ENCODE peak calls at places on chromosomes 13 and 19, in five cellular contexts. W is IMR-90, K is GM12878, G is SK-N-SH, Q is K562. F is an unnamed sample.
A peak's percentile ranks its signal among the peaks of the same experiment; 100 is the strongest.

GRCh38 chr13:71864981-71865857 is 1.8 kb downstream of the DACH1 start:
- DNase-seq in W (no peak), K (no peak), G (peak; percentile 73), Q (no peak), F (no peak)

GRCh38 chr13:79724348-79725103 is 243.6 kb downstream of the NDFIP2 start:
- DNase-seq in W (no peak), K (no peak), G (no peak), Q (no peak), F (peak; percentile 79)

GRCh38 chr19:15115762-15116615 is 8.8 kb downstream of the SYDE1 start:
- DNase-seq in W (no peak), K (no peak), G (peak; percentile 20), Q (no peak), F (no peak)

GRCh38 chr19:407501-408440 is 1.2 kb downstream of the C2CD4C start:
- DNase-seq in W (no peak), K (no peak), G (peak; percentile 38), Q (no peak), F (no peak)

GRCh38 chr19:30669329-30670010 is 297.3 kb downstream of the ZNF536 start:
- DNase-seq in W (peak; percentile 12), K (no peak), G (peak; percentile 83), Q (peak; percentile 57), F (peak; percentile 61)

GRCh38 chr13:28532226-28533048 is 37.5 kb upstream of the FLT1 start:
- DNase-seq in W (no peak), K (no peak), G (peak; percentile 44), Q (peak; percentile 91), F (no peak)

GRCh38 chr13:111177803-111178389 is 62.8 kb downstream of the ARHGEF7 start:
- DNase-seq in W (peak; percentile 81), K (no peak), G (no peak), Q (no peak), F (no peak)

GRCh38 chr13:40161008-40161694 is 505.3 kb downstream of the FOXO1 start:
- DNase-seq in W (no peak), K (no peak), G (no peak), Q (no peak), F (no peak)

GRCh38 chr19:3361384-3362216 is 4.8 kb upstream of the NFIC start:
- DNase-seq in W (no peak), K (no peak), G (no peak), Q (peak; percentile 75), F (no peak)

GRCh38 chr19:49362048-49362925 is at the start of gene TEAD2:
- DNase-seq in W (peak; percentile 47), K (no peak), G (peak; percentile 69), Q (peak; percentile 64), F (peak; percentile 55)

GRCh38 chr13:40916207-40916998 is 102.7 kb downstream of the ELF1 start:
- DNase-seq in W (peak; percentile 21), K (no peak), G (peak; percentile 54), Q (no peak), F (no peak)

GRCh38 chr19:3538965-3539742 is at the start of gene TEKTIP1:
- DNase-seq in W (no peak), K (no peak), G (no peak), Q (peak; percentile 58), F (peak; percentile 45)

GRCh38 chr19:1172353-1173159 is 1.5 kb downstream of the SBNO2 start:
- DNase-seq in W (peak; percentile 48), K (no peak), G (peak; percentile 64), Q (no peak), F (no peak)

GRCh38 chr19:52200044-52200443 is 10.2 kb downstream of the PPP2R1A start:
- DNase-seq in W (peak; percentile 78), K (no peak), G (no peak), Q (no peak), F (no peak)

GRCh38 chr13:51047434-51048165 is 63.5 kb downstream of the C13orf42 start:
- DNase-seq in W (no peak), K (no peak), G (no peak), Q (no peak), F (no peak)

GRCh38 chr19:45448887-45449299 is 18.9 kb upstream of the FOSB start:
- DNase-seq in W (peak; percentile 15), K (no peak), G (no peak), Q (no peak), F (no peak)

GRCh38 chr13:63311587-63311986 is 1895.9 kb upstream of the PCDH20 start:
- DNase-seq in W (no peak), K (no peak), G (no peak), Q (no peak), F (no peak)

GRCh38 chr19:17841810-17842662 is 5.7 kb downstream of the JAK3 start:
- DNase-seq in W (peak; percentile 63), K (no peak), G (peak; percentile 99), Q (peak; percentile 95), F (peak; percentile 95)

GRCh38 chr13:23496255-23496654 is 62.8 kb upstream of the SACS start:
- DNase-seq in W (no peak), K (no peak), G (no peak), Q (no peak), F (no peak)

GRCh38 chr13:112574476-112575294 is 13.3 kb downstream of the TUBGCP3 start:
- DNase-seq in W (peak; percentile 26), K (no peak), G (no peak), Q (no peak), F (no peak)

GRCh38 chr13:93776936-93777335 is 550.3 kb downstream of the GPC6 start:
- DNase-seq in W (peak; percentile 49), K (no peak), G (no peak), Q (no peak), F (no peak)

GRCh38 chr13:99436686-99437416 is 64.4 kb upstream of the TM9SF2 start:
- DNase-seq in W (peak; percentile 83), K (no peak), G (peak; percentile 86), Q (peak; percentile 89), F (peak; percentile 81)

GRCh38 chr19:11538232-11539036 is at the start of gene CNN1:
- DNase-seq in W (peak; percentile 90), K (no peak), G (no peak), Q (peak; percentile 81), F (no peak)

GRCh38 chr13:98507060-98507797 is 69.7 kb downstream of the STK24 start:
- DNase-seq in W (no peak), K (no peak), G (peak; percentile 55), Q (peak; percentile 69), F (peak; percentile 32)

GRCh38 chr13:27425918-27426630 is 1.7 kb downstream of the GTF3A start:
- DNase-seq in W (peak; percentile 69), K (peak; percentile 68), G (peak; percentile 42), Q (peak; percentile 81), F (peak; percentile 80)

GRCh38 chr13:27424246-27425150 is at the start of gene GTF3A:
- DNase-seq in W (peak; percentile 82), K (peak; percentile 71), G (peak; percentile 98), Q (peak; percentile 87), F (peak; percentile 80)

GRCh38 chr13:27425151-27425917 is 915 bp downstream of the GTF3A start:
- DNase-seq in W (no peak), K (no peak), G (no peak), Q (no peak), F (no peak)

GRCh38 chr13:27421101-27421881 is 3.1 kb upstream of the GTF3A start:
- DNase-seq in W (no peak), K (no peak), G (no peak), Q (peak; percentile 65), F (no peak)

DNA sequence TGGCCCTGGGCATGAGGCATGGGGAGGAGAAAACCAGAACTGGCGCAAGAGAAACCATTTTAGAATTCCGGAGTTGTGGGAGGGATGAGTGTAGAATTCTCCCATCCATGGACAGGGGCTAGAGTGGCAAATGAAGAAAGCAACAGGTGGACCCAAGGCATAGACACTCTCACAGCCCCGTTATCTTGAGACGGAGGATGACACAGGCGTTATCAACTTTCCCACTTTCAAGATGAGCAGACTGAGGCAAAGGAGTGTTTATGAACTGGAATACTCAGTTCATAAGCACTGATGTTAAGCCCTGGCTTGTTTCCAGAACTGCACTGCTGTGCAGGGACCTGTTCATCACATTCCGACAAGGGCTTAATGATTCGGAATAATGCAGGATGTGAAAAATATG is 1.1 kb upstream of the GTF3A start:
- DNase-seq in W (no peak), K (no peak), G (no peak), Q (peak; percentile 25), F (no peak)
- TF ChIP-seq RCOR1 in W (no peak), K (no peak), G (no peak), Q (no peak), F (no peak)

DNA sequence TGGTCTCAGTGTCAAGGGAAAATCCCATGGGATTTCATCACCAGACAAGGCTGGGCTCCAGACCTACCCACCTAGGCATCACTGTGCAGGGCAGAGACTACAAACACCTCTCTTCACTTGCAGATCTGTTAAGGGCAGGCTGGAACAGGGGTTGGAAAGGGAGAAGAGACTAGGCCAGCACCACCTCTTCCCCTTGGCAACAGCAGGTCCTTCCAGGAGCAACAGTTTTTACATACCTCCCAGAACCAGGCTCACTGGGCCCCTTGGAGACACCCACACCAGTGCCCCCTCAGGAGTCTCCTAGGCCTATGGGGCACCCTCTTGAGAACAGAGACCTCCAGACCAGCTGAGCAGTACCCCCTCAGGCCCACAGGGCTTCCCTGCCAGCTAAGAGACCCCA is 2.5 kb upstream of the UBE2M start:
- DNase-seq in W (no peak), K (no peak), G (no peak), Q (no peak), F (no peak)
- H3K4me1 ChIP-seq in W (peaks cover 23% of the 10 kb centered on the region), K (peaks cover 40% of the 10 kb centered on the region), G (peaks cover 57% of the 10 kb centered on the region), Q (peaks cover 53% of the 10 kb centered on the region), F (peaks cover 25% of the 10 kb centered on the region)

GRCh38 chr13:67298297-67298696 is 68.2 kb upstream of the PCDH9 start:
- DNase-seq in W (peak; percentile 67), K (no peak), G (no peak), Q (no peak), F (no peak)
- TF ChIP-seq RCOR1 in W (no peak), K (no peak), G (no peak), Q (no peak), F (no peak)

DNA sequence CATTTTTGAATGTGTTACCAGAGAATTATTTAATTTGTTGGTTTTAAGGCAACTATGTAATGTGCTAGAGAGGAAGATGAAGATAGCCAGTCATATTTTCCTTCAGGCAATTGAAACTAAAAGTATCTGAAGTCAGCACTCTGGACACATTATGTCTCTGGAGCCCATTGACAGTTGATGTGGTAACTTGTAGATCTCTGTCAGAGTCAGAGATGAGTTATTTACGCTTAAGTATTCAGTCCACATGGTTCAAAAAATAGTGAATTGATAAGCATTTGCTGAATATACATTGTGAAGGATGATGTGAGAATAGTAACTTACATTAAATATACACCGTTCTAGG is 2.1 kb downstream of the ZMYM2 start:
- DNase-seq in W (no peak), K (no peak), G (no peak), Q (no peak), F (no peak)
- H3K4me1 ChIP-seq in W (peaks cover 2% of the 10 kb centered on the region), K (no peaks in the 10 kb centered on the region), G (peaks cover 20% of the 10 kb centered on the region), Q (peaks cover 14% of the 10 kb centered on the region), F (peaks cover 22% of the 10 kb centered on the region)

DNA sequence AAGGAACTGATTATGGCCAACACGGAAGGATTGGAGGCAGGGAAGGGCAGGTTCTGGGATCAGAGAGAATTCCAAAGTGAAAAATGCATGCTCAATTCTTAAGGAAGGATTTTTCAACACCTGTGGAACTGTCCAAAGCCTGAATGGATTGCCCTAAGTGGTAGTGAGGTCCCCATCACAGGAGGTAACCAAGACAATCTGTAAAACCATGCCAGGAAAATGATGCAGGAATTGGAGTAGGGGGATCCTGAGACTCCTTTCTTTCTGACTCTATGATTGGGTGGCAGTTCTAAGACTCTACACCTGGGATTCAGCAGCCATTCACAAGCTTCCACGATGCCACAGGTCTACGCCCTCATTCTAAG is 56.5 kb upstream of the ZNRF4 start:
- DNase-seq in W (no peak), K (no peak), G (no peak), Q (no peak), F (no peak)
- TF ChIP-seq RCOR1 in W (no peak), K (no peak), G (no peak), Q (no peak), F (no peak)

F was measured in A549.